ENCODE peak calls at places on chromosome 7, in ten cellular contexts. One of them, this sample, is unnamed.

GRCh38 chr7:137325927-137326326 is 17.6 kb downstream of the PTN start:
- DNase-seq in SHP77: no peak
- DNase-seq in RWPE1: no peak
- DNase-seq in anterior cingulate cortex: no peak
- DNase-seq in MV-4-11: no peak
- DNase-seq in amniotic stem cell: no peak
- DNase-seq in activated naive CD8-positive, alpha-beta T cell treated with anti-CD3 and anti-CD28 coated beads for 36 hours: no peak
- DNase-seq in NT2/D1: no peak
- DNase-seq in activated CD4-positive, CD25-positive, alpha-beta regulatory T cell: no peak
- DNase-seq in activated CD4-positive, alpha-beta T cell treated with anti-CD3 and anti-CD28 coated beads, Interleukin-2, amount 10 ng/mL, durations not matched to agents 7 days and 5 days: no peak
- DNase-seq in this sample: no peak

GRCh38 chr7:7934127-7934526 is 34.5 kb upstream of the GLCCI1 start:
- DNase-seq in anterior cingulate cortex: no peak
- DNase-seq in activated naive CD8-positive, alpha-beta T cell treated with anti-CD3 and anti-CD28 coated beads for 36 hours: no peak
- DNase-seq in SHP77: no peak
- DNase-seq in amniotic stem cell: no peak
- DNase-seq in MV-4-11: no peak
- DNase-seq in activated CD4-positive, alpha-beta T cell treated with anti-CD3 and anti-CD28 coated beads, Interleukin-2, amount 10 ng/mL, durations not matched to agents 7 days and 5 days: no peak
- DNase-seq in RWPE1: no peak
- DNase-seq in activated CD4-positive, CD25-positive, alpha-beta regulatory T cell: no peak
- DNase-seq in NT2/D1: no peak
- DNase-seq in this sample: no peak

GRCh38 chr7:102287465-102288146 is 938 bp downstream of the SH2B2 start:
- DNase-seq in RWPE1: no peak
- DNase-seq in activated naive CD8-positive, alpha-beta T cell treated with anti-CD3 and anti-CD28 coated beads for 36 hours: peak
- DNase-seq in NT2/D1: no peak
- DNase-seq in MV-4-11: peak
- DNase-seq in anterior cingulate cortex: peak
- DNase-seq in SHP77: no peak
- DNase-seq in activated CD4-positive, CD25-positive, alpha-beta regulatory T cell: no peak
- DNase-seq in amniotic stem cell: no peak
- DNase-seq in activated CD4-positive, alpha-beta T cell treated with anti-CD3 and anti-CD28 coated beads, Interleukin-2, amount 10 ng/mL, durations not matched to agents 7 days and 5 days: no peak
- DNase-seq in this sample: peak

GRCh38 chr7:66176914-66177313 is 28.2 kb upstream of the TPST1 start:
- DNase-seq in NT2/D1: no peak
- DNase-seq in amniotic stem cell: no peak
- DNase-seq in activated naive CD8-positive, alpha-beta T cell treated with anti-CD3 and anti-CD28 coated beads for 36 hours: no peak
- DNase-seq in anterior cingulate cortex: no peak
- DNase-seq in MV-4-11: no peak
- DNase-seq in RWPE1: no peak
- DNase-seq in activated CD4-positive, CD25-positive, alpha-beta regulatory T cell: no peak
- DNase-seq in activated CD4-positive, alpha-beta T cell treated with anti-CD3 and anti-CD28 coated beads, Interleukin-2, amount 10 ng/mL, durations not matched to agents 7 days and 5 days: no peak
- DNase-seq in SHP77: no peak
- DNase-seq in this sample: no peak

GRCh38 chr7:36029311-36029710 is 123.7 kb upstream of the EEPD1 start:
- DNase-seq in RWPE1: no peak
- DNase-seq in MV-4-11: no peak
- DNase-seq in NT2/D1: no peak
- DNase-seq in anterior cingulate cortex: no peak
- DNase-seq in activated CD4-positive, alpha-beta T cell treated with anti-CD3 and anti-CD28 coated beads, Interleukin-2, amount 10 ng/mL, durations not matched to agents 7 days and 5 days: no peak
- DNase-seq in activated CD4-positive, CD25-positive, alpha-beta regulatory T cell: no peak
- DNase-seq in amniotic stem cell: no peak
- DNase-seq in activated naive CD8-positive, alpha-beta T cell treated with anti-CD3 and anti-CD28 coated beads for 36 hours: no peak
- DNase-seq in SHP77: no peak
- DNase-seq in this sample: no peak

GRCh38 chr7:23759556-23760391 is 49.8 kb downstream of the STK31 start:
- DNase-seq in NT2/D1: no peak
- DNase-seq in activated naive CD8-positive, alpha-beta T cell treated with anti-CD3 and anti-CD28 coated beads for 36 hours: no peak
- DNase-seq in RWPE1: peak
- DNase-seq in activated CD4-positive, alpha-beta T cell treated with anti-CD3 and anti-CD28 coated beads, Interleukin-2, amount 10 ng/mL, durations not matched to agents 7 days and 5 days: no peak
- DNase-seq in anterior cingulate cortex: no peak
- DNase-seq in activated CD4-positive, CD25-positive, alpha-beta regulatory T cell: no peak
- DNase-seq in amniotic stem cell: no peak
- DNase-seq in MV-4-11: no peak
- DNase-seq in SHP77: peak
- DNase-seq in this sample: no peak

GRCh38 chr7:151821806-151822540 is 54.9 kb downstream of the PRKAG2 start:
- DNase-seq in amniotic stem cell: no peak
- DNase-seq in MV-4-11: no peak
- DNase-seq in activated naive CD8-positive, alpha-beta T cell treated with anti-CD3 and anti-CD28 coated beads for 36 hours: no peak
- DNase-seq in NT2/D1: no peak
- DNase-seq in activated CD4-positive, alpha-beta T cell treated with anti-CD3 and anti-CD28 coated beads, Interleukin-2, amount 10 ng/mL, durations not matched to agents 7 days and 5 days: no peak
- DNase-seq in activated CD4-positive, CD25-positive, alpha-beta regulatory T cell: no peak
- DNase-seq in SHP77: no peak
- DNase-seq in anterior cingulate cortex: no peak
- DNase-seq in RWPE1: no peak
- DNase-seq in this sample: no peak

GRCh38 chr7:2711895-2712675 is 24.1 kb downstream of the AMZ1 start:
- DNase-seq in activated CD4-positive, CD25-positive, alpha-beta regulatory T cell: no peak
- DNase-seq in SHP77: no peak
- DNase-seq in RWPE1: no peak
- DNase-seq in activated naive CD8-positive, alpha-beta T cell treated with anti-CD3 and anti-CD28 coated beads for 36 hours: no peak
- DNase-seq in anterior cingulate cortex: no peak
- DNase-seq in MV-4-11: no peak
- DNase-seq in activated CD4-positive, alpha-beta T cell treated with anti-CD3 and anti-CD28 coated beads, Interleukin-2, amount 10 ng/mL, durations not matched to agents 7 days and 5 days: no peak
- DNase-seq in amniotic stem cell: no peak
- DNase-seq in NT2/D1: no peak
- DNase-seq in this sample: no peak

GRCh38 chr7:17021205-17021604 is 139.4 kb upstream of the AGR3 start:
- DNase-seq in anterior cingulate cortex: no peak
- DNase-seq in activated CD4-positive, CD25-positive, alpha-beta regulatory T cell: no peak
- DNase-seq in amniotic stem cell: no peak
- DNase-seq in SHP77: no peak
- DNase-seq in MV-4-11: no peak
- DNase-seq in RWPE1: peak
- DNase-seq in NT2/D1: no peak
- DNase-seq in activated CD4-positive, alpha-beta T cell treated with anti-CD3 and anti-CD28 coated beads, Interleukin-2, amount 10 ng/mL, durations not matched to agents 7 days and 5 days: no peak
- DNase-seq in activated naive CD8-positive, alpha-beta T cell treated with anti-CD3 and anti-CD28 coated beads for 36 hours: no peak
- DNase-seq in this sample: no peak

GRCh38 chr7:104971290-104972071 is 42.5 kb upstream of the KMT2E start:
- DNase-seq in anterior cingulate cortex: no peak
- DNase-seq in activated CD4-positive, alpha-beta T cell treated with anti-CD3 and anti-CD28 coated beads, Interleukin-2, amount 10 ng/mL, durations not matched to agents 7 days and 5 days: no peak
- DNase-seq in RWPE1: no peak
- DNase-seq in amniotic stem cell: no peak
- DNase-seq in activated naive CD8-positive, alpha-beta T cell treated with anti-CD3 and anti-CD28 coated beads for 36 hours: no peak
- DNase-seq in NT2/D1: no peak
- DNase-seq in MV-4-11: no peak
- DNase-seq in activated CD4-positive, CD25-positive, alpha-beta regulatory T cell: no peak
- DNase-seq in SHP77: no peak
- DNase-seq in this sample: peak

GRCh38 chr7:115047968-115048720 is 126.2 kb downstream of the MDFIC start:
- DNase-seq in NT2/D1: no peak
- DNase-seq in activated naive CD8-positive, alpha-beta T cell treated with anti-CD3 and anti-CD28 coated beads for 36 hours: no peak
- DNase-seq in activated CD4-positive, CD25-positive, alpha-beta regulatory T cell: no peak
- DNase-seq in amniotic stem cell: no peak
- DNase-seq in anterior cingulate cortex: no peak
- DNase-seq in MV-4-11: no peak
- DNase-seq in SHP77: no peak
- DNase-seq in activated CD4-positive, alpha-beta T cell treated with anti-CD3 and anti-CD28 coated beads, Interleukin-2, amount 10 ng/mL, durations not matched to agents 7 days and 5 days: no peak
- DNase-seq in RWPE1: no peak
- DNase-seq in this sample: no peak

GRCh38 chr7:48839108-48839507 is 85.2 kb upstream of the CDC14C start:
- DNase-seq in activated naive CD8-positive, alpha-beta T cell treated with anti-CD3 and anti-CD28 coated beads for 36 hours: no peak
- DNase-seq in amniotic stem cell: no peak
- DNase-seq in NT2/D1: no peak
- DNase-seq in activated CD4-positive, alpha-beta T cell treated with anti-CD3 and anti-CD28 coated beads, Interleukin-2, amount 10 ng/mL, durations not matched to agents 7 days and 5 days: no peak
- DNase-seq in RWPE1: peak
- DNase-seq in activated CD4-positive, CD25-positive, alpha-beta regulatory T cell: no peak
- DNase-seq in SHP77: no peak
- DNase-seq in anterior cingulate cortex: no peak
- DNase-seq in MV-4-11: no peak
- DNase-seq in this sample: no peak

GRCh38 chr7:113331155-113331898 is 213.0 kb upstream of the SMIM30 start:
- DNase-seq in activated naive CD8-positive, alpha-beta T cell treated with anti-CD3 and anti-CD28 coated beads for 36 hours: no peak
- DNase-seq in anterior cingulate cortex: no peak
- DNase-seq in activated CD4-positive, CD25-positive, alpha-beta regulatory T cell: no peak
- DNase-seq in amniotic stem cell: no peak
- DNase-seq in SHP77: peak
- DNase-seq in activated CD4-positive, alpha-beta T cell treated with anti-CD3 and anti-CD28 coated beads, Interleukin-2, amount 10 ng/mL, durations not matched to agents 7 days and 5 days: no peak
- DNase-seq in RWPE1: no peak
- DNase-seq in NT2/D1: peak
- DNase-seq in MV-4-11: no peak
- DNase-seq in this sample: no peak

GRCh38 chr7:28988818-28989595 is 30.9 kb upstream of the TRIL start:
- DNase-seq in amniotic stem cell: peak
- DNase-seq in RWPE1: peak
- DNase-seq in NT2/D1: no peak
- DNase-seq in anterior cingulate cortex: no peak
- DNase-seq in SHP77: no peak
- DNase-seq in activated CD4-positive, CD25-positive, alpha-beta regulatory T cell: no peak
- DNase-seq in activated CD4-positive, alpha-beta T cell treated with anti-CD3 and anti-CD28 coated beads, Interleukin-2, amount 10 ng/mL, durations not matched to agents 7 days and 5 days: no peak
- DNase-seq in activated naive CD8-positive, alpha-beta T cell treated with anti-CD3 and anti-CD28 coated beads for 36 hours: no peak
- DNase-seq in MV-4-11: no peak
- DNase-seq in this sample: no peak

GRCh38 chr7:832292-832967 is at the start of gene SUN1:
- DNase-seq in SHP77: peak
- DNase-seq in amniotic stem cell: peak
- DNase-seq in RWPE1: peak
- DNase-seq in activated CD4-positive, CD25-positive, alpha-beta regulatory T cell: peak
- DNase-seq in anterior cingulate cortex: no peak
- DNase-seq in activated naive CD8-positive, alpha-beta T cell treated with anti-CD3 and anti-CD28 coated beads for 36 hours: peak
- DNase-seq in NT2/D1: no peak
- DNase-seq in MV-4-11: no peak
- DNase-seq in activated CD4-positive, alpha-beta T cell treated with anti-CD3 and anti-CD28 coated beads, Interleukin-2, amount 10 ng/mL, durations not matched to agents 7 days and 5 days: peak
- DNase-seq in this sample: no peak

GRCh38 chr7:140640727-140641531 is at the start of gene DENND2A:
- DNase-seq in activated CD4-positive, CD25-positive, alpha-beta regulatory T cell: no peak
- DNase-seq in RWPE1: no peak
- DNase-seq in SHP77: peak
- DNase-seq in amniotic stem cell: no peak
- DNase-seq in MV-4-11: no peak
- DNase-seq in activated CD4-positive, alpha-beta T cell treated with anti-CD3 and anti-CD28 coated beads, Interleukin-2, amount 10 ng/mL, durations not matched to agents 7 days and 5 days: no peak
- DNase-seq in anterior cingulate cortex: peak
- DNase-seq in activated naive CD8-positive, alpha-beta T cell treated with anti-CD3 and anti-CD28 coated beads for 36 hours: peak
- DNase-seq in NT2/D1: no peak
- DNase-seq in this sample: peak